ENCODE peak calls at places on chromosomes 12 and 14, in five cellular contexts. W is mucosa of descending colon, L is thoracic aorta, Y is iris pigment epithelial cell, O is smooth muscle cell of the brain vasculature. I is an unnamed sample.

GRCh38 chr14:106605548-106606448 is 1079.4 kb downstream of the TMEM121 start:
- DNase-seq in W (peak), L (no peak), Y (no peak), O (no peak), I (peak)

GRCh38 chr12:27331299-27331926 is 1.2 kb upstream of the BMAL2 start:
- DNase-seq in W (no peak), L (no peak), Y (peak), O (no peak), I (peak)

GRCh38 chr12:47205532-47206449 is 126.0 kb upstream of the AMIGO2 start:
- DNase-seq in W (no peak), L (no peak), Y (no peak), O (no peak), I (no peak)

GRCh38 chr12:12701457-12701856 is 5.5 kb upstream of the GPR19 start:
- DNase-seq in W (no peak), L (no peak), Y (no peak), O (no peak), I (no peak)

GRCh38 chr12:103560604-103561101 is 26.4 kb upstream of the STAB2 start:
- DNase-seq in W (no peak), L (no peak), Y (peak), O (peak), I (no peak)

GRCh38 chr12:18969512-18969911 is 160.0 kb upstream of the PLEKHA5 start:
- DNase-seq in W (no peak), L (no peak), Y (no peak), O (no peak), I (no peak)

GRCh38 chr12:117216686-117217085 is 26.4 kb upstream of the FBXO21 start:
- DNase-seq in W (no peak), L (no peak), Y (no peak), O (no peak), I (no peak)

GRCh38 chr12:11723993-11724392 is 74.5 kb downstream of the ETV6 start:
- DNase-seq in W (no peak), L (no peak), Y (peak), O (no peak), I (no peak)

GRCh38 chr14:81535399-81536124 is 1.9 kb upstream of the SEL1L start:
- DNase-seq in W (no peak), L (no peak), Y (no peak), O (no peak), I (no peak)